ENCODE peak calls at places on chromosome 4, in seven cellular contexts. P is H54, U is NCI-H748 treated with DMSO at 0.1 percent for 48 hours, F is DMS79 treated with DMSO at 0.1 percent for 48 hours, R is sigmoid colon, W is Right ventricle myocardium superior, S is AML-193. V is an unnamed sample.
A peak's percentile ranks its signal among the peaks of the same experiment; 100 is the strongest.

GRCh38 chr4:76306882-76307669 is 543 bp downstream of the STBD1 start:
- DNase-seq in P (peak; percentile 45), U (peak; percentile 7), F (peak; percentile 22), R (peak; percentile 82), W (peak; percentile 72), S (peak; percentile 22), V (no peak)

GRCh38 chr4:126440297-126440696 is 1125.5 kb downstream of the FAT4 start:
- DNase-seq in P (no peak), U (no peak), F (no peak), R (no peak), W (no peak), S (no peak), V (no peak)

GRCh38 chr4:94559351-94559806 is 107.6 kb downstream of the PDLIM5 start:
- DNase-seq in P (no peak), U (peak; percentile 8), F (no peak), R (no peak), W (no peak), S (no peak), V (no peak)

GRCh38 chr4:5572114-5572513 is 136.2 kb downstream of the EVC2 start:
- DNase-seq in P (no peak), U (no peak), F (no peak), R (no peak), W (no peak), S (peak; percentile 1), V (no peak)

GRCh38 chr4:1512081-1512737 is 106.0 kb upstream of the NKX1-1 start:
- DNase-seq in P (no peak), U (no peak), F (no peak), R (no peak), W (peak; percentile 27), S (no peak), V (no peak)

GRCh38 chr4:38138363-38138762 is 178.2 kb downstream of the PTTG2 start:
- DNase-seq in P (no peak), U (no peak), F (no peak), R (no peak), W (no peak), S (no peak), V (no peak)

GRCh38 chr4:78357122-78357521 is 194.4 kb upstream of the ANXA3 start:
- DNase-seq in P (no peak), U (no peak), F (no peak), R (no peak), W (no peak), S (no peak), V (no peak)

GRCh38 chr4:168923526-168924194 is 86.4 kb downstream of the CBR4 start:
- DNase-seq in P (no peak), U (peak; percentile 35), F (peak; percentile 24), R (no peak), W (no peak), S (peak; percentile 53), V (peak; percentile 61)

GRCh38 chr4:108877821-108878220 is 115.0 kb upstream of the ETNPPL start:
- DNase-seq in P (no peak), U (no peak), F (no peak), R (no peak), W (no peak), S (no peak), V (no peak)

GRCh38 chr4:124640037-124640730 is 72.3 kb downstream of the ANKRD50 start:
- DNase-seq in P (peak; percentile 4), U (no peak), F (no peak), R (no peak), W (no peak), S (no peak), V (peak; percentile 87)

GRCh38 chr4:99208719-99209075 is 10.3 kb downstream of the ADH6 start:
- DNase-seq in P (no peak), U (no peak), F (no peak), R (no peak), W (no peak), S (no peak), V (no peak)

GRCh38 chr4:32010221-32010620 is 1290.1 kb downstream of the PCDH7 start:
- DNase-seq in P (no peak), U (no peak), F (no peak), R (no peak), W (no peak), S (no peak), V (no peak)

GRCh38 chr4:43331226-43332078 is 438.9 kb downstream of the GRXCR1 start:
- DNase-seq in P (no peak), U (no peak), F (no peak), R (no peak), W (no peak), S (no peak), V (no peak)

GRCh38 chr4:150540959-150541360 is 41.0 kb upstream of the MAB21L2 start:
- DNase-seq in P (no peak), U (no peak), F (no peak), R (no peak), W (no peak), S (no peak), V (no peak)

GRCh38 chr4:159655547-159655946 is 552.7 kb downstream of the RAPGEF2 start:
- DNase-seq in P (peak; percentile 4), U (no peak), F (no peak), R (no peak), W (no peak), S (no peak), V (peak; percentile 16)

GRCh38 chr4:71270901-71271300 is 67.9 kb upstream of the SLC4A4 start:
- DNase-seq in P (no peak), U (no peak), F (no peak), R (no peak), W (no peak), S (peak; percentile 6), V (peak; percentile 8)

GRCh38 chr4:120055167-120055566 is 11.5 kb downstream of the MAD2L1 start:
- DNase-seq in P (no peak), U (peak; percentile 17), F (no peak), R (no peak), W (no peak), S (no peak), V (no peak)

GRCh38 chr4:8328866-8329559 is 59.5 kb downstream of the HTRA3 start:
- DNase-seq in P (no peak), U (no peak), F (no peak), R (peak; percentile 53), W (peak; percentile 24), S (no peak), V (no peak)

GRCh38 chr4:153385784-153386183 is 41.3 kb downstream of the MND1 start:
- DNase-seq in P (no peak), U (no peak), F (no peak), R (no peak), W (no peak), S (no peak), V (no peak)

GRCh38 chr4:73730292-73730691 is 10.1 kb upstream of the CXCL8 start:
- DNase-seq in P (no peak), U (peak; percentile 47), F (no peak), R (no peak), W (no peak), S (no peak), V (no peak)

GRCh38 chr4:77959566-77960338 is 97.1 kb downstream of the MRPL1 start:
- DNase-seq in P (no peak), U (peak; percentile 62), F (peak; percentile 87), R (no peak), W (no peak), S (peak; percentile 28), V (peak; percentile 51)

GRCh38 chr4:184386271-184386781 is 88.0 kb downstream of the IRF2 start:
- DNase-seq in P (no peak), U (peak; percentile 18), F (no peak), R (no peak), W (peak; percentile 50), S (no peak), V (no peak)

GRCh38 chr4:142369141-142369540 is 477.0 kb downstream of the INPP4B start:
- DNase-seq in P (no peak), U (no peak), F (no peak), R (no peak), W (no peak), S (no peak), V (no peak)

GRCh38 chr4:145951931-145952330 is 13.3 kb upstream of the ZNF827 start:
- DNase-seq in P (no peak), U (no peak), F (no peak), R (no peak), W (no peak), S (no peak), V (no peak)

GRCh38 chr4:100504086-100504874 is 13.5 kb downstream of the EMCN start:
- DNase-seq in P (no peak), U (no peak), F (no peak), R (no peak), W (no peak), S (no peak), V (no peak)

GRCh38 chr4:3402409-3403103 is 39.2 kb upstream of the HGFAC start:
- DNase-seq in P (no peak), U (no peak), F (no peak), R (peak; percentile 59), W (no peak), S (no peak), V (no peak)

GRCh38 chr4:169124661-169125060 is 114.6 kb upstream of the CBR4 start:
- DNase-seq in P (no peak), U (no peak), F (no peak), R (no peak), W (no peak), S (no peak), V (no peak)

GRCh38 chr4:75005727-75006126 is 72.8 kb downstream of the PARM1 start:
- DNase-seq in P (no peak), U (no peak), F (no peak), R (no peak), W (no peak), S (no peak), V (no peak)